ENCODE peak calls at places on chromosome 1, in six cellular contexts. Y is HTR-8/SVneo; F is hypothalamus; P is stimulated activated CD4-positive, alpha-beta T cell treated with anti-CD3 and anti-CD28 coated beads, Interleukin-4, amount 100 ng/mL, for 48 hours; M is amniotic stem cell; C is neural crest cell. I is an unnamed sample.

GRCh38 chr1:155970531-155971167 is 7.7 kb downstream of the ARHGEF2 start:
- DNase-seq in F (peak; percentile 73), M (peak; percentile 65), P (peak; percentile 20), Y (no peak), C (no peak), I (no peak)

GRCh38 chr1:156927215-156928042 is 7.0 kb downstream of the LRRC71 start:
- DNase-seq in M (peak; percentile 66), Y (peak; percentile 80), F (no peak), P (peak; percentile 64), C (peak; percentile 80), I (peak; percentile 14)

GRCh38 chr1:243249214-243249613 is 5.9 kb downstream of the CEP170 start:
- DNase-seq in F (no peak), Y (no peak), P (no peak), C (no peak), M (no peak), I (no peak)

GRCh38 chr1:206899717-206900116 is 2.5 kb downstream of the IL24 start:
- DNase-seq in F (no peak), C (no peak), Y (no peak), M (no peak), P (no peak), I (no peak)

GRCh38 chr1:1996207-1996651 is 7.4 kb downstream of the CFAP74 start:
- DNase-seq in C (no peak), Y (no peak), M (no peak), F (no peak), P (no peak), I (no peak)

GRCh38 chr1:59499956-59500569 is 203.2 kb downstream of the FGGY start:
- DNase-seq in C (no peak), Y (no peak), F (no peak), M (no peak), P (no peak), I (no peak)

GRCh38 chr1:26557078-26557477 is 27.5 kb downstream of the RPS6KA1 start:
- DNase-seq in F (no peak), Y (no peak), P (no peak), M (no peak), C (no peak), I (no peak)

GRCh38 chr1:89721351-89721750 is 88.4 kb downstream of the LRRC8C start:
- DNase-seq in F (no peak), C (no peak), P (no peak), M (no peak), Y (peak; percentile 12), I (peak; percentile 60)

GRCh38 chr1:234597894-234598293 is 12.1 kb downstream of the IRF2BP2 start:
- DNase-seq in P (no peak), Y (no peak), M (no peak), C (peak; percentile 41), F (no peak), I (peak; percentile 66)